ENCODE peak calls at places on chromosomes 13 and 19, in four cellular contexts. One of them, this sample, is unnamed.
A peak's percentile ranks its signal among the peaks of the same experiment; 100 is the strongest.

GRCh38 chr19:13839193-13839937 is 37.6 kb upstream of the NANOS3 start:
- DNase-seq in K562: peak; percentile 89
- DNase-seq in WTC11: peak; percentile 57
- DNase-seq in A549: peak; percentile 57
- DNase-seq in this sample: no peak

GRCh38 chr19:38663957-38664502 is 16.6 kb downstream of the ACTN4 start:
- DNase-seq in A549: no peak
- DNase-seq in WTC11: no peak
- DNase-seq in K562: peak; percentile 76
- DNase-seq in this sample: no peak

GRCh38 chr13:114058051-114058867 is 74.2 kb downstream of the RASA3 start:
- DNase-seq in A549: no peak
- DNase-seq in K562: no peak
- DNase-seq in WTC11: no peak
- DNase-seq in this sample: no peak

GRCh38 chr13:114077938-114078335 is 54.5 kb downstream of the RASA3 start:
- DNase-seq in A549: no peak
- DNase-seq in K562: no peak
- DNase-seq in WTC11: no peak
- DNase-seq in this sample: no peak

GRCh38 chr13:85223883-85224656 is 575.1 kb downstream of the SLITRK6 start:
- DNase-seq in A549: no peak
- DNase-seq in WTC11: no peak
- DNase-seq in K562: no peak
- DNase-seq in this sample: no peak

GRCh38 chr13:73767747-73768315 is 366.4 kb downstream of the KLF12 start:
- DNase-seq in A549: peak; percentile 1
- DNase-seq in WTC11: peak; percentile 29
- DNase-seq in K562: peak; percentile 1
- DNase-seq in this sample: peak; percentile 9

GRCh38 chr19:48659768-48660167 is 13.0 kb downstream of the NTN5 start:
- DNase-seq in WTC11: no peak
- DNase-seq in K562: no peak
- DNase-seq in A549: peak; percentile 61
- DNase-seq in this sample: no peak

GRCh38 chr13:67763316-67763715 is 533.2 kb upstream of the PCDH9 start:
- DNase-seq in K562: no peak
- DNase-seq in A549: no peak
- DNase-seq in WTC11: no peak
- DNase-seq in this sample: no peak

GRCh38 chr13:94252209-94252608 is 227.3 kb downstream of the DCT start:
- DNase-seq in K562: no peak
- DNase-seq in WTC11: no peak
- DNase-seq in A549: no peak
- DNase-seq in this sample: no peak

GRCh38 chr13:106156468-106156867 is 379.0 kb downstream of the EFNB2 start:
- DNase-seq in K562: no peak
- DNase-seq in WTC11: no peak
- DNase-seq in A549: peak; percentile 57
- DNase-seq in this sample: no peak

GRCh38 chr19:50933640-50934039 is 19.2 kb downstream of the KLK5 start:
- DNase-seq in K562: peak; percentile 51
- DNase-seq in WTC11: no peak
- DNase-seq in A549: peak; percentile 84
- DNase-seq in this sample: no peak

GRCh38 chr19:5719274-5719960 is 529 bp downstream of the LONP1 start:
- DNase-seq in WTC11: no peak
- DNase-seq in K562: peak; percentile 52
- DNase-seq in A549: no peak
- DNase-seq in this sample: no peak

GRCh38 chr13:90331974-90332373 is 1015.5 kb upstream of the MIR17HG start:
- DNase-seq in WTC11: no peak
- DNase-seq in A549: no peak
- DNase-seq in K562: no peak
- DNase-seq in this sample: no peak

GRCh38 chr19:45569619-45570421 is 14.8 kb downstream of the OPA3 start:
- DNase-seq in K562: peak; percentile 80
- DNase-seq in WTC11: peak; percentile 89
- DNase-seq in A549: peak; percentile 76
- DNase-seq in this sample: peak; percentile 45
- TF ChIP-seq NR3C1 in K562: no peak
- TF ChIP-seq NR3C1 in WTC11: no peak
- TF ChIP-seq NR3C1 in A549: no peak
- TF ChIP-seq NR3C1 in this sample: no peak

DNA sequence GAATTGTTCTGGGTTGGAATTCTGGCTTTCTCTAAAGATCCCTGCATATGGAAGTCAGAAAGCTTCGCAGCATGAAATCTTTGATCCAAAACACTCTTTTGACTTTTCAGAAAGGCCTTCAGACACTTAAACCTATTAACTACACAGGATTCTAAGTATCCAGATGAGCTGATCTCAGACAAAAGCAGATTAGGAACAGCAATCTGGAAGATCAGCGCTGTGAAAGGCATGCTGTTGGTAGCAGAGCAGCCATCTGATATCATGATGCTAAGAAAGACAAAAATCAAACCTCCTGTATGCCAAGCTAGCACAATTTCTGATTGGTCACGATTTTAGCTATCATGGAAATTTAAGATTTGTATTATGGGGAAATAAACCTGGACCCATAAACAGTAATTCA is 589.9 kb downstream of the GPC5 start:
- DNase-seq in K562: no peak
- DNase-seq in A549: no peak
- DNase-seq in WTC11: no peak
- DNase-seq in this sample: no peak
- TF ChIP-seq NR3C1 in K562: no peak
- TF ChIP-seq NR3C1 in A549: no peak
- TF ChIP-seq NR3C1 in WTC11: no peak
- TF ChIP-seq NR3C1 in this sample: no peak

GRCh38 chr19:16702123-16702522 is 17.5 kb upstream of the NWD1 start:
- DNase-seq in WTC11: no peak
- DNase-seq in A549: no peak
- DNase-seq in K562: peak; percentile 16
- DNase-seq in this sample: peak; percentile 10
- TF ChIP-seq NR3C1 in WTC11: no peak
- TF ChIP-seq NR3C1 in A549: no peak
- TF ChIP-seq NR3C1 in K562: no peak
- TF ChIP-seq NR3C1 in this sample: no peak

GRCh38 chr19:17107546-17108452 is 32.2 kb downstream of the MYO9B start:
- DNase-seq in A549: peak; percentile 86
- DNase-seq in WTC11: no peak
- DNase-seq in K562: no peak
- DNase-seq in this sample: peak; percentile 16
- TF ChIP-seq NR3C1 in A549: no peak
- TF ChIP-seq NR3C1 in WTC11: no peak
- TF ChIP-seq NR3C1 in K562: no peak
- TF ChIP-seq NR3C1 in this sample: no peak

DNA sequence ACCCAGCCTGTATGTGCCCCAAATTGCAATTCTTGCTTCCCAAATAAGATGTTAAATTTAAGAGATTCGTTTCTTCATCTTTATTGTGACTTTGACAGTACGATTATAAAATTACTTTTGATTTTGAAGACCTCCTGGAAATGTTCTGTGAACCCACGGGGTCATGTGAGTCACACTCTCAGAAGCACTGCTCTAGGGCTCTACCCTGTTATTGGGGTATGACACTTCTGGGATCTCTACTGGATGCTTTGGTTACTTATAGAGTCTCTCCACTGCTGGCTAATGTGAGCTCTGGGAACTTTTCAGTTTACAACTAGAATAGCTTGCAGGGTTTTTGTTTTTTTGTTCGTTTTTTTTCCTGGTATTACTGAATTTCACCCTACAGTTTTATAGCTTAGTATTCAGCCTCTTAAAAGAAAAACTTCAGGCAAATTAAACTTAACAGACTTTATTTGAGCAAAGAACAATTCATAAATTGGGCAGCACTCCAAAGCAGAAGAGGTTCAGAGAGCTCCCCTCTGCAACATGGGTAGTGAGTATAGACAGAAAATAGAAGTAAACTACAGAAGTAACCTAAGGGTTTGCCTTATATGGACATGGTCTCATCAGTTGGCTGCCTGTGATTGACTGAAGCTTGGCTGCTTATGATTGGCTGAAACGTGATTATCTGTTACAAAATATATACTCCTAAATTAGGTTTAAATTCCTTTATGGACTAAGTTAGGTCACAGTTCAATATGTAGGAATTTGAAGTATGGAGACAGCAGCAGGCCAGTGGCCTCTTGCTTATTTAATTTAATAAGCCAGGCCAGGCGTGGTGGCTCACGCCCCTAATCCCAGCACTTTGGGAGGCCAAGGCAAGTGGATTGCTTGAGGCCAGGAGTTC is 28.5 kb upstream of the PSPC1 start:
- DNase-seq in WTC11: no peak
- DNase-seq in K562: no peak
- DNase-seq in A549: no peak
- DNase-seq in this sample: peak; percentile 10
- TF ChIP-seq NR3C1 in WTC11: no peak
- TF ChIP-seq NR3C1 in K562: no peak
- TF ChIP-seq NR3C1 in A549: no peak
- TF ChIP-seq NR3C1 in this sample: no peak